ENCODE peak calls at places on chromosome 7, in seven cellular contexts. One of them, this sample, is unnamed.
A peak's percentile ranks its signal among the peaks of the same experiment; 100 is the strongest.

GRCh38 chr7:149827089-149827981 is 10.8 kb upstream of the ZNF862 start:
- DNase-seq in lower leg skin: no peak
- DNase-seq in trophoblast cell: no peak
- DNase-seq in NCI-H1694 treated with DMSO at 0.1 percent for 48 hours: no peak
- DNase-seq in mesothelial cell of epicardium: no peak
- DNase-seq in NCI-H748 treated with DMSO at 0.1 percent for 48 hours: no peak
- DNase-seq in NCI-H1105: no peak
- DNase-seq in this sample: no peak

GRCh38 chr7:98452791-98453190 is 51.9 kb upstream of the BAIAP2L1 start:
- DNase-seq in NCI-H1105: no peak
- DNase-seq in lower leg skin: no peak
- DNase-seq in NCI-H748 treated with DMSO at 0.1 percent for 48 hours: no peak
- DNase-seq in NCI-H1694 treated with DMSO at 0.1 percent for 48 hours: no peak
- DNase-seq in mesothelial cell of epicardium: no peak
- DNase-seq in trophoblast cell: no peak
- DNase-seq in this sample: no peak

GRCh38 chr7:94049615-94050014 is 45.5 kb upstream of the BET1 start:
- DNase-seq in trophoblast cell: no peak
- DNase-seq in NCI-H1105: no peak
- DNase-seq in mesothelial cell of epicardium: no peak
- DNase-seq in lower leg skin: no peak
- DNase-seq in NCI-H748 treated with DMSO at 0.1 percent for 48 hours: peak; percentile 36
- DNase-seq in NCI-H1694 treated with DMSO at 0.1 percent for 48 hours: no peak
- DNase-seq in this sample: no peak

GRCh38 chr7:76423666-76424412 is 911 bp upstream of the ZP3 start:
- DNase-seq in mesothelial cell of epicardium: no peak
- DNase-seq in NCI-H1105: no peak
- DNase-seq in NCI-H748 treated with DMSO at 0.1 percent for 48 hours: no peak
- DNase-seq in NCI-H1694 treated with DMSO at 0.1 percent for 48 hours: no peak
- DNase-seq in trophoblast cell: peak; percentile 27
- DNase-seq in lower leg skin: no peak
- DNase-seq in this sample: no peak

GRCh38 chr7:139657749-139658148 is 120.0 kb downstream of the HIPK2 start:
- DNase-seq in NCI-H748 treated with DMSO at 0.1 percent for 48 hours: no peak
- DNase-seq in lower leg skin: no peak
- DNase-seq in mesothelial cell of epicardium: no peak
- DNase-seq in trophoblast cell: no peak
- DNase-seq in NCI-H1694 treated with DMSO at 0.1 percent for 48 hours: no peak
- DNase-seq in NCI-H1105: no peak
- DNase-seq in this sample: no peak

GRCh38 chr7:1990001-1990670 is 242.6 kb downstream of the MAD1L1 start:
- DNase-seq in NCI-H748 treated with DMSO at 0.1 percent for 48 hours: no peak
- DNase-seq in lower leg skin: no peak
- DNase-seq in mesothelial cell of epicardium: no peak
- DNase-seq in trophoblast cell: no peak
- DNase-seq in NCI-H1105: no peak
- DNase-seq in NCI-H1694 treated with DMSO at 0.1 percent for 48 hours: no peak
- DNase-seq in this sample: no peak

GRCh38 chr7:156585025-156585648 is 55.4 kb upstream of the RNF32 start:
- DNase-seq in NCI-H1694 treated with DMSO at 0.1 percent for 48 hours: no peak
- DNase-seq in mesothelial cell of epicardium: no peak
- DNase-seq in NCI-H748 treated with DMSO at 0.1 percent for 48 hours: no peak
- DNase-seq in NCI-H1105: no peak
- DNase-seq in lower leg skin: no peak
- DNase-seq in trophoblast cell: no peak
- DNase-seq in this sample: no peak

GRCh38 chr7:16934947-16935742 is 53.4 kb upstream of the AGR3 start:
- DNase-seq in trophoblast cell: no peak
- DNase-seq in lower leg skin: no peak
- DNase-seq in NCI-H748 treated with DMSO at 0.1 percent for 48 hours: no peak
- DNase-seq in NCI-H1694 treated with DMSO at 0.1 percent for 48 hours: no peak
- DNase-seq in mesothelial cell of epicardium: no peak
- DNase-seq in NCI-H1105: no peak
- DNase-seq in this sample: no peak

GRCh38 chr7:94129443-94130140 is 125.4 kb upstream of the BET1 start:
- DNase-seq in NCI-H1694 treated with DMSO at 0.1 percent for 48 hours: no peak
- DNase-seq in NCI-H1105: no peak
- DNase-seq in lower leg skin: no peak
- DNase-seq in NCI-H748 treated with DMSO at 0.1 percent for 48 hours: no peak
- DNase-seq in mesothelial cell of epicardium: no peak
- DNase-seq in trophoblast cell: peak; percentile 31
- DNase-seq in this sample: no peak

GRCh38 chr7:140673770-140674155 is 1.0 kb downstream of the ADCK2 start:
- DNase-seq in NCI-H1694 treated with DMSO at 0.1 percent for 48 hours: no peak
- DNase-seq in trophoblast cell: no peak
- DNase-seq in mesothelial cell of epicardium: no peak
- DNase-seq in lower leg skin: no peak
- DNase-seq in NCI-H748 treated with DMSO at 0.1 percent for 48 hours: no peak
- DNase-seq in NCI-H1105: no peak
- DNase-seq in this sample: no peak

GRCh38 chr7:104982308-104982755 is 31.7 kb upstream of the KMT2E start:
- DNase-seq in NCI-H748 treated with DMSO at 0.1 percent for 48 hours: no peak
- DNase-seq in NCI-H1694 treated with DMSO at 0.1 percent for 48 hours: no peak
- DNase-seq in NCI-H1105: no peak
- DNase-seq in trophoblast cell: peak; percentile 86
- DNase-seq in lower leg skin: no peak
- DNase-seq in mesothelial cell of epicardium: no peak
- DNase-seq in this sample: no peak

GRCh38 chr7:90749774-90750173 is 153.7 kb downstream of the CDK14 start:
- DNase-seq in lower leg skin: no peak
- DNase-seq in NCI-H748 treated with DMSO at 0.1 percent for 48 hours: no peak
- DNase-seq in mesothelial cell of epicardium: no peak
- DNase-seq in NCI-H1105: no peak
- DNase-seq in trophoblast cell: no peak
- DNase-seq in NCI-H1694 treated with DMSO at 0.1 percent for 48 hours: no peak
- DNase-seq in this sample: no peak

GRCh38 chr7:97390052-97390451 is 272.6 kb downstream of the SDHAF3 start:
- DNase-seq in NCI-H748 treated with DMSO at 0.1 percent for 48 hours: no peak
- DNase-seq in lower leg skin: no peak
- DNase-seq in trophoblast cell: no peak
- DNase-seq in mesothelial cell of epicardium: no peak
- DNase-seq in NCI-H1105: no peak
- DNase-seq in NCI-H1694 treated with DMSO at 0.1 percent for 48 hours: no peak
- DNase-seq in this sample: no peak

This sample was measured in stimulated activated effector memory CD8-positive, alpha-beta T cell treated with anti-CD3 and anti-CD28 coated beads, Interleukin-12 subunit alpha, Interleukin-12 subunit beta, amount 100 ng/mL, for 72 hours.